ENCODE peak calls at places on chromosomes 13 and 19, in four cellular contexts. K is pancreas, I is T-cell, N is sciatic nerve. U is an unnamed sample.

GRCh38 chr13:46858163-46858562 is 38.7 kb downstream of the HTR2A start:
- ATAC-seq in N (no peak), K (no peak), I (no peak), U (no peak)

GRCh38 chr19:34508540-34508939 is 27.0 kb downstream of the WTIP start:
- ATAC-seq in I (no peak), N (no peak), K (no peak), U (no peak)

GRCh38 chr19:3459322-3459881 is 20.9 kb downstream of the SMIM24 start:
- ATAC-seq in N (peak; percentile 93), K (peak; percentile 86), I (no peak), U (peak; percentile 44)

GRCh38 chr19:6813659-6814058 is 41.2 kb downstream of the VAV1 start:
- ATAC-seq in N (no peak), I (peak; percentile 50), K (no peak), U (no peak)

GRCh38 chr19:34851277-34851804 is 75.4 kb upstream of the ZNF30 start:
- ATAC-seq in I (peak; percentile 48), N (no peak), K (no peak), U (no peak)

GRCh38 chr13:47175172-47175806 is 278.4 kb upstream of the HTR2A start:
- ATAC-seq in N (no peak), K (peak; percentile 16), I (no peak), U (no peak)

GRCh38 chr19:18418725-18419194 is 438 bp upstream of the SSBP4 start:
- ATAC-seq in I (peak; percentile 21), N (peak; percentile 1), K (peak; percentile 14), U (peak; percentile 34)

GRCh38 chr19:54517483-54517882 is 14.9 kb downstream of the LAIR2 start:
- ATAC-seq in N (no peak), I (no peak), K (peak; percentile 45), U (peak; percentile 52)

GRCh38 chr13:49927755-49928154 is 8.4 kb downstream of the SPRYD7 start:
- ATAC-seq in K (no peak), N (no peak), I (no peak), U (no peak)